ENCODE peak calls at places on chromosomes 1 and 21, in nine cellular contexts. D is mammary epithelial cell; G is SK-N-SH; J is suprapubic skin; N is ascending aorta; C is aorta; V is neural progenitor cell; K is transverse colon; W is CD4-positive, CD25-positive, alpha-beta regulatory T cell. L is an unnamed sample.

GRCh38 chr1:32898958-32899357 is 2.2 kb downstream of the TMEM54 start:
- DNase-seq in D (no peak), G (peak; percentile 10), J (no peak), N (no peak), C (peak; percentile 9), V (no peak), K (no peak), W (no peak), L (no peak)

GRCh38 chr1:4837752-4838151 is 183.3 kb downstream of the AJAP1 start:
- DNase-seq in D (peak; percentile 66), G (no peak), J (no peak), N (no peak), C (no peak), V (no peak), K (no peak), W (no peak), L (no peak)

GRCh38 chr1:159196543-159196942 is 8.1 kb upstream of the ACKR1 start:
- DNase-seq in D (no peak), G (no peak), J (no peak), N (no peak), C (no peak), V (no peak), K (no peak), W (no peak), L (no peak)

GRCh38 chr21:40146201-40146890 is 279.1 kb downstream of the PCP4 start:
- DNase-seq in D (peak; percentile 59), G (no peak), J (no peak), N (no peak), C (no peak), V (no peak), K (no peak), W (no peak), L (no peak)

GRCh38 chr1:151944859-151945575 is 35.7 kb upstream of the THEM4 start:
- DNase-seq in D (no peak), G (no peak), J (no peak), N (no peak), C (no peak), V (no peak), K (no peak), W (no peak), L (no peak)

GRCh38 chr1:156910309-156910782 is 10.1 kb upstream of the LRRC71 start:
- DNase-seq in D (no peak), G (peak; percentile 88), J (no peak), N (no peak), C (peak; percentile 52), V (peak; percentile 80), K (peak; percentile 54), W (peak; percentile 51), L (peak; percentile 62)

GRCh38 chr21:37799193-37800121 is 116.8 kb downstream of the KCNJ6 start:
- DNase-seq in D (no peak), G (no peak), J (no peak), N (no peak), C (no peak), V (no peak), K (no peak), W (no peak), L (no peak)

GRCh38 chr1:209222826-209223225 is 360.7 kb upstream of the CAMK1G start:
- DNase-seq in D (no peak), G (peak; percentile 87), J (no peak), N (no peak), C (no peak), V (no peak), K (no peak), W (no peak), L (no peak)

GRCh38 chr1:98059616-98060015 is 138.8 kb upstream of the DPYD start:
- DNase-seq in D (no peak), G (no peak), J (no peak), N (no peak), C (no peak), V (no peak), K (no peak), W (no peak), L (no peak)

GRCh38 chr1:35726814-35727433 is 8.2 kb upstream of the C1orf216 start:
- DNase-seq in D (peak; percentile 22), G (peak; percentile 76), J (no peak), N (no peak), C (peak; percentile 49), V (peak; percentile 83), K (peak; percentile 41), W (peak; percentile 67), L (peak; percentile 77)

GRCh38 chr1:202162418-202163280 is 2.2 kb upstream of the PTPN7 start:
- DNase-seq in D (no peak), G (no peak), J (no peak), N (no peak), C (no peak), V (no peak), K (no peak), W (peak; percentile 60), L (no peak)

GRCh38 chr1:42932442-42932941 is 26.2 kb downstream of the SLC2A1 start:
- DNase-seq in D (no peak), G (no peak), J (no peak), N (no peak), C (no peak), V (no peak), K (no peak), W (no peak), L (no peak)
- H3K4me3 ChIP-seq in D (no peak overlapping the region), G (no peak overlapping the region), J (no peak overlapping the region), N (no peak overlapping the region), C (no peak overlapping the region), V (no peak overlapping the region), K (no peak overlapping the region), W (peak overlapping the region; percentile 66), L (no peak overlapping the region)

GRCh38 chr1:175548774-175549173 is 194.6 kb downstream of the TNR start:
- DNase-seq in D (peak; percentile 79), G (no peak), J (no peak), N (no peak), C (no peak), V (no peak), K (no peak), W (no peak), L (peak; percentile 82)
- H3K4me1 ChIP-seq in D (peaks cover 21% of the 10 kb centered on the region), G (no peaks in the 10 kb centered on the region), J (no peaks in the 10 kb centered on the region), N (peaks cover 2% of the 10 kb centered on the region), C (peaks cover 9% of the 10 kb centered on the region), V (peaks cover 12% of the 10 kb centered on the region), K (no peaks in the 10 kb centered on the region), W (no peaks in the 10 kb centered on the region), L (no peaks in the 10 kb centered on the region)

GRCh38 chr1:111535256-111536191 is 32.1 kb upstream of the ADORA3 start:
- DNase-seq in D (no peak), G (no peak), J (no peak), N (no peak), C (peak; percentile 53), V (no peak), K (no peak), W (no peak), L (no peak)
- H3K4me3 ChIP-seq in D (no peak overlapping the region), G (no peak overlapping the region), J (no peak overlapping the region), N (peak overlapping the region; percentile 48), C (no peak overlapping the region), V (no peak overlapping the region), K (no peak overlapping the region), W (no peak overlapping the region), L (no peak overlapping the region)

DNA sequence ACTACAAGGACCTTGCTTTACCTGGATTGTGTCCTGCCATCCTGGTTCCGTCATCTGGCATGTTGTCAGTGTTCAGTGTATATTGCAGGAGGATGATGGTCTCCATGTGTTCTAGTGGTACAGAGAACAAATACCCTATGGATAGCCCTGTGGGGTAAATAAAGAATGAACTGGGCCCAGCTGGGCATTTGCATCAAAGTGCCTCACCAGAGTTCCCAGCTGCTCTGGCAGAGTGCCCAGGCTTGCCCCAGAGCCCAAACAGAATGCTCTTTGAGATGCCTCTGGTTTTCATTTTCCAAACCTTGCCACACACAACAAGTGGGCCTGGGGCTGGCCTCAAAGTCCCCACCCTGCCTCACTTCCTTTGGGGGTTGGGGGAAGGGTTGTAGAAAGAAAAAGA is 82.1 kb downstream of the LMO4 start:
- DNase-seq in D (no peak), G (peak; percentile 6), J (no peak), N (no peak), C (no peak), V (no peak), K (peak; percentile 77), W (no peak), L (peak; percentile 34)
- H3K4me1 ChIP-seq in D (no peaks in the 10 kb centered on the region), G (peaks cover 7% of the 10 kb centered on the region), J (no peaks in the 10 kb centered on the region), N (no peaks in the 10 kb centered on the region), C (no peaks in the 10 kb centered on the region), V (no peaks in the 10 kb centered on the region), K (peaks cover 3% of the 10 kb centered on the region), W (no peaks in the 10 kb centered on the region), L (no peaks in the 10 kb centered on the region)

GRCh38 chr21:42556960-42557359 is 43.3 kb downstream of the SLC37A1 start:
- DNase-seq in D (no peak), G (no peak), J (no peak), N (no peak), C (peak; percentile 25), V (no peak), K (peak; percentile 8), W (no peak), L (no peak)
- H3K4me3 ChIP-seq in D (no peak overlapping the region), G (no peak overlapping the region), J (no peak overlapping the region), N (no peak overlapping the region), C (no peak overlapping the region), V (no peak overlapping the region), K (no peak overlapping the region), W (no peak overlapping the region), L (no peak overlapping the region)

L was measured in cardiac muscle cell.